ENCODE peak calls at places on chromosomes 1 and 21, in ten cellular contexts. O, X, T, U, R, E, S, K, L and Q are unnamed samples.

GRCh38 chr1:94807742-94808491 is 12.2 kb upstream of the SLC44A3 start:
- DNase-seq in O (no peak), X (no peak), T (no peak), U (no peak), R (peak), E (no peak), S (no peak), K (no peak), L (no peak), Q (no peak)

GRCh38 chr1:83593073-83593472 is 405.9 kb downstream of the TTLL7 start:
- DNase-seq in O (no peak), X (no peak), T (peak), U (no peak), R (no peak), E (no peak), S (no peak), K (no peak), L (no peak), Q (no peak)

GRCh38 chr1:161267332-161267731 is 8.8 kb downstream of the PCP4L1 start:
- DNase-seq in O (no peak), X (no peak), T (no peak), U (no peak), R (no peak), E (no peak), S (no peak), K (no peak), L (no peak), Q (no peak)

GRCh38 chr21:26849428-26850115 is 4.4 kb upstream of the ADAMTS1 start:
- DNase-seq in O (no peak), X (no peak), T (peak), U (no peak), R (peak), E (no peak), S (peak), K (no peak), L (no peak), Q (no peak)

GRCh38 chr21:35905973-35906357 is 154.4 kb downstream of the SETD4 start:
- DNase-seq in O (no peak), X (no peak), T (no peak), U (no peak), R (no peak), E (no peak), S (no peak), K (no peak), L (no peak), Q (no peak)

GRCh38 chr1:54142146-54142900 is 10.5 kb downstream of the CDCP2 start:
- DNase-seq in O (no peak), X (no peak), T (no peak), U (no peak), R (no peak), E (no peak), S (no peak), K (no peak), L (no peak), Q (no peak)

GRCh38 chr1:33242652-33243051 is 13.6 kb upstream of the ZNF362 start:
- DNase-seq in O (no peak), X (no peak), T (no peak), U (no peak), R (no peak), E (no peak), S (no peak), K (no peak), L (no peak), Q (no peak)

GRCh38 chr1:172135076-172135672 is 285.3 kb upstream of the C1orf105 start:
- DNase-seq in O (no peak), X (no peak), T (peak), U (peak), R (no peak), E (no peak), S (peak), K (peak), L (peak), Q (no peak)

GRCh38 chr1:96060621-96061020 is 661.0 kb upstream of the PTBP2 start:
- DNase-seq in O (no peak), X (no peak), T (no peak), U (no peak), R (no peak), E (no peak), S (no peak), K (no peak), L (no peak), Q (no peak)

GRCh38 chr1:119700326-119700725 is 11.4 kb upstream of the PHGDH start:
- DNase-seq in O (no peak), X (no peak), T (no peak), U (no peak), R (no peak), E (no peak), S (no peak), K (no peak), L (no peak), Q (no peak)

GRCh38 chr1:153679337-153680119 is 1.0 kb downstream of the NPR1 start:
- DNase-seq in O (peak), X (no peak), T (no peak), U (no peak), R (peak), E (no peak), S (no peak), K (peak), L (peak), Q (peak)

GRCh38 chr1:165755393-165756010 is 13.2 kb downstream of the TMCO1 start:
- DNase-seq in O (no peak), X (no peak), T (no peak), U (no peak), R (no peak), E (no peak), S (no peak), K (no peak), L (no peak), Q (no peak)

GRCh38 chr1:75097686-75098085 is 36.5 kb upstream of the LHX8 start:
- DNase-seq in O (no peak), X (peak), T (no peak), U (no peak), R (peak), E (no peak), S (peak), K (no peak), L (no peak), Q (no peak)

GRCh38 chr1:227795732-227796131 is 19.7 kb upstream of the PRSS38 start:
- DNase-seq in O (no peak), X (no peak), T (no peak), U (peak), R (no peak), E (no peak), S (no peak), K (no peak), L (no peak), Q (no peak)

GRCh38 chr1:113103048-113103447 is 30.1 kb downstream of the LRIG2 start:
- DNase-seq in O (no peak), X (no peak), T (no peak), U (no peak), R (peak), E (no peak), S (no peak), K (no peak), L (no peak), Q (no peak)

GRCh38 chr1:187871177-187871576 is 1042.4 kb downstream of the PLA2G4A start:
- DNase-seq in O (no peak), X (no peak), T (no peak), U (no peak), R (no peak), E (no peak), S (no peak), K (no peak), L (no peak), Q (no peak)